ENCODE peak calls at places on chromosomes 13 and 19, in nine cellular contexts. K, I, V, R, T, W, F, Z and B are unnamed samples.
A peak's percentile ranks its signal among the peaks of the same experiment; 100 is the strongest.

GRCh38 chr19:58558623-58559274 is 338 bp upstream of the UBE2M start:
- DNase-seq in K (peak; percentile 99), I (no peak), V (peak; percentile 98), R (peak; percentile 99), T (no peak), W (peak; percentile 99), F (peak; percentile 98), Z (peak; percentile 100), B (peak; percentile 99)

GRCh38 chr13:74215420-74215819 is 81.2 kb upstream of the KLF12 start:
- DNase-seq in K (no peak), I (no peak), V (no peak), R (no peak), T (no peak), W (no peak), F (no peak), Z (no peak), B (no peak)

GRCh38 chr13:43720780-43721397 is 65.9 kb downstream of the ENOX1 start:
- DNase-seq in K (no peak), I (no peak), V (no peak), R (no peak), T (no peak), W (no peak), F (peak; percentile 41), Z (no peak), B (no peak)

GRCh38 chr19:2332341-2333026 is 4.0 kb downstream of the SPPL2B start:
- DNase-seq in K (no peak), I (peak; percentile 57), V (peak; percentile 54), R (no peak), T (no peak), W (peak; percentile 36), F (no peak), Z (peak; percentile 24), B (peak; percentile 58)

GRCh38 chr19:35990771-35991730 is 3.9 kb upstream of the SDHAF1 start:
- DNase-seq in K (no peak), I (no peak), V (no peak), R (no peak), T (no peak), W (no peak), F (no peak), Z (no peak), B (no peak)

GRCh38 chr19:38693380-38694223 is 46.2 kb downstream of the ACTN4 start:
- DNase-seq in K (no peak), I (no peak), V (peak; percentile 75), R (peak; percentile 76), T (no peak), W (peak; percentile 77), F (peak; percentile 63), Z (peak; percentile 31), B (peak; percentile 39)

GRCh38 chr19:33472696-33473624 is 48.6 kb downstream of the PEPD start:
- DNase-seq in K (no peak), I (no peak), V (peak; percentile 95), R (peak; percentile 77), T (no peak), W (peak; percentile 91), F (peak; percentile 99), Z (no peak), B (no peak)

GRCh38 chr19:49636230-49636932 is 3.6 kb downstream of the RRAS start:
- DNase-seq in K (no peak), I (no peak), V (no peak), R (no peak), T (no peak), W (no peak), F (no peak), Z (no peak), B (no peak)

GRCh38 chr19:32345261-32346207 is at the start of gene ZNF507:
- DNase-seq in K (peak; percentile 76), I (peak; percentile 73), V (peak; percentile 61), R (peak; percentile 81), T (peak; percentile 91), W (peak; percentile 91), F (peak; percentile 58), Z (peak; percentile 75), B (peak; percentile 62)

GRCh38 chr13:99339736-99340392 is 32.7 kb upstream of the GPR183 start:
- DNase-seq in K (no peak), I (no peak), V (peak; percentile 50), R (peak; percentile 62), T (no peak), W (no peak), F (peak; percentile 72), Z (peak; percentile 50), B (peak; percentile 51)

GRCh38 chr13:84446972-84447700 is 564.9 kb upstream of the SLITRK1 start:
- DNase-seq in K (no peak), I (no peak), V (peak; percentile 73), R (peak; percentile 23), T (peak; percentile 10), W (peak; percentile 7), F (no peak), Z (no peak), B (no peak)

GRCh38 chr13:72696590-72696989 is 30.8 kb downstream of the MZT1 start:
- DNase-seq in K (no peak), I (peak; percentile 20), V (peak; percentile 6), R (peak; percentile 34), T (peak; percentile 35), W (peak; percentile 24), F (peak; percentile 10), Z (no peak), B (no peak)

GRCh38 chr19:4531562-4532165 is 3.4 kb downstream of the PLIN5 start:
- DNase-seq in K (no peak), I (no peak), V (no peak), R (no peak), T (no peak), W (no peak), F (no peak), Z (no peak), B (no peak)

GRCh38 chr13:36815069-36815468 is 4.0 kb upstream of the RFXAP start:
- DNase-seq in K (no peak), I (no peak), V (no peak), R (no peak), T (peak; percentile 77), W (no peak), F (no peak), Z (no peak), B (no peak)

GRCh38 chr19:14434543-14435319 is 1.6 kb downstream of the PKN1 start:
- DNase-seq in K (no peak), I (no peak), V (peak; percentile 77), R (peak; percentile 83), T (no peak), W (no peak), F (peak; percentile 72), Z (no peak), B (no peak)

GRCh38 chr19:860481-861098 is 1.1 kb downstream of the CFD start:
- DNase-seq in K (peak; percentile 66), I (peak; percentile 82), V (peak; percentile 74), R (peak; percentile 76), T (peak; percentile 70), W (peak; percentile 75), F (peak; percentile 75), Z (peak; percentile 34), B (peak; percentile 68)

GRCh38 chr13:95797016-95797415 is 120.1 kb downstream of the DNAJC3 start:
- DNase-seq in K (no peak), I (no peak), V (no peak), R (peak; percentile 7), T (no peak), W (no peak), F (no peak), Z (no peak), B (no peak)

GRCh38 chr19:3413796-3414327 is 47.5 kb downstream of the NFIC start:
- DNase-seq in K (no peak), I (no peak), V (no peak), R (no peak), T (no peak), W (peak; percentile 78), F (no peak), Z (no peak), B (no peak)

GRCh38 chr19:39351537-39352037 is 9.4 kb downstream of the SAMD4B start:
- DNase-seq in K (no peak), I (no peak), V (peak; percentile 36), R (peak; percentile 8), T (no peak), W (no peak), F (peak; percentile 28), Z (no peak), B (peak; percentile 24)

GRCh38 chr19:38543807-38544568 is 73.8 kb downstream of the MAP4K1 start:
- DNase-seq in K (peak; percentile 9), I (no peak), V (peak; percentile 76), R (peak; percentile 84), T (peak; percentile 95), W (peak; percentile 91), F (peak; percentile 86), Z (no peak), B (no peak)

GRCh38 chr13:99463998-99464397 is 37.3 kb upstream of the TM9SF2 start:
- DNase-seq in K (no peak), I (no peak), V (no peak), R (no peak), T (no peak), W (no peak), F (no peak), Z (no peak), B (no peak)

GRCh38 chr19:1961545-1961878 is 20.5 kb downstream of the CSNK1G2 start:
- DNase-seq in K (no peak), I (no peak), V (no peak), R (no peak), T (no peak), W (no peak), F (no peak), Z (no peak), B (no peak)